ENCODE peak calls at places on chromosomes 4 and X, in eight cellular contexts. Y, D, G, I, C, U, P and A are unnamed samples.

GRCh38 chrX:10474510-10474909 is 145.9 kb downstream of the MID1 start:
- DNase-seq in Y (no peak), D (no peak), G (no peak), I (no peak), C (no peak), U (no peak), P (no peak), A (no peak)

GRCh38 chr4:123352240-123352945 is 44.2 kb upstream of the SPRY1 start:
- DNase-seq in Y (peak; percentile 38), D (no peak), G (no peak), I (no peak), C (no peak), U (no peak), P (no peak), A (no peak)

GRCh38 chr4:149145803-149146202 is 669.8 kb downstream of the IQCM start:
- DNase-seq in Y (no peak), D (no peak), G (no peak), I (no peak), C (no peak), U (no peak), P (no peak), A (no peak)

GRCh38 chrX:37060999-37061398 is 52.8 kb downstream of the FAM47C start:
- DNase-seq in Y (peak; percentile 24), D (no peak), G (no peak), I (no peak), C (no peak), U (no peak), P (no peak), A (no peak)

GRCh38 chr4:114997596-114997995 is 115.8 kb downstream of the NDST4 start:
- DNase-seq in Y (no peak), D (no peak), G (no peak), I (no peak), C (no peak), U (no peak), P (no peak), A (no peak)

GRCh38 chr4:166422475-166422874 is 549.4 kb downstream of the TLL1 start:
- DNase-seq in Y (no peak), D (no peak), G (no peak), I (no peak), C (no peak), U (no peak), P (no peak), A (no peak)

GRCh38 chr4:2406406-2406805 is 12.0 kb downstream of the ZFYVE28 start:
- DNase-seq in Y (no peak), D (no peak), G (no peak), I (no peak), C (no peak), U (no peak), P (no peak), A (no peak)

GRCh38 chr4:80367737-80368136 is 32.2 kb downstream of the CFAP299 start:
- DNase-seq in Y (no peak), D (no peak), G (no peak), I (no peak), C (no peak), U (no peak), P (no peak), A (no peak)

GRCh38 chr4:142238589-142238988 is 602.2 kb downstream of the IL15 start:
- DNase-seq in Y (no peak), D (no peak), G (no peak), I (no peak), C (no peak), U (no peak), P (no peak), A (no peak)

GRCh38 chrX:119784747-119785446 is 6.5 kb downstream of the RPL39 start:
- DNase-seq in Y (peak; percentile 27), D (no peak), G (peak; percentile 23), I (no peak), C (peak; percentile 30), U (no peak), P (no peak), A (no peak)

GRCh38 chr4:188986271-188986689 is 847.0 kb downstream of the TRIML1 start:
- DNase-seq in Y (no peak), D (no peak), G (no peak), I (no peak), C (no peak), U (no peak), P (no peak), A (no peak)

GRCh38 chr4:99649208-99649607 is 8.4 kb downstream of the C4orf54 start:
- DNase-seq in Y (no peak), D (no peak), G (no peak), I (no peak), C (no peak), U (no peak), P (no peak), A (no peak)

GRCh38 chr4:140088317-140088967 is 65.5 kb downstream of the MAML3 start:
- DNase-seq in Y (no peak), D (no peak), G (no peak), I (no peak), C (no peak), U (no peak), P (no peak), A (no peak)